ENCODE peak calls at places on chromosomes 4 and X, in seven cellular contexts. F, X, U, C, M, G and N are unnamed samples.

GRCh38 chr4:158496030-158496741 is 25.5 kb upstream of the RXFP1 start:
- DNase-seq in M (peak; percentile 43), G (no peak), U (peak; percentile 53), C (peak; percentile 85), X (peak; percentile 35), F (no peak), N (peak; percentile 15)

GRCh38 chr4:126991965-126992364 is 640.8 kb upstream of the INTU start:
- DNase-seq in C (no peak), F (no peak), U (no peak), G (no peak), X (no peak), M (no peak), N (no peak)

GRCh38 chr4:146165840-146166239 is 9.7 kb upstream of the LSM6 start:
- DNase-seq in U (no peak), G (no peak), X (no peak), C (no peak), F (no peak), M (no peak), N (no peak)

GRCh38 chrX:55074851-55075467 is at the start of gene PAGE2B:
- DNase-seq in G (no peak), C (no peak), F (no peak), X (no peak), U (no peak), M (no peak), N (no peak)

GRCh38 chr4:19776021-19776459 is 475.7 kb upstream of the SLIT2 start:
- DNase-seq in G (peak; percentile 89), X (peak; percentile 34), U (no peak), C (no peak), M (no peak), F (no peak), N (no peak)

GRCh38 chrX:120514236-120514635 is 45.1 kb upstream of the LAMP2 start:
- DNase-seq in M (no peak), G (no peak), U (no peak), C (peak; percentile 46), F (no peak), X (no peak), N (no peak)

GRCh38 chrX:46382595-46382994 is 162.6 kb downstream of the ZNF674 start:
- DNase-seq in U (no peak), F (no peak), C (no peak), G (no peak), M (no peak), X (no peak), N (no peak)

GRCh38 chr4:45007499-45007898 is 281.1 kb upstream of the GNPDA2 start:
- DNase-seq in X (no peak), U (no peak), G (no peak), C (no peak), F (no peak), M (no peak), N (peak; percentile 18)

GRCh38 chr4:54542540-54543041 is 115.2 kb upstream of the KIT start:
- DNase-seq in X (no peak), M (no peak), F (no peak), C (no peak), G (no peak), U (no peak), N (no peak)

GRCh38 chr4:185257086-185257485 is 47.7 kb downstream of the SNX25 start:
- DNase-seq in F (no peak), X (no peak), C (no peak), M (no peak), U (no peak), G (no peak), N (no peak)

GRCh38 chr4:173794662-173795061 is 264.6 kb upstream of the HAND2 start:
- DNase-seq in F (no peak), M (no peak), U (no peak), G (no peak), C (no peak), X (no peak), N (no peak)

GRCh38 chr4:53706422-53707032 is 115.2 kb upstream of the LNX1 start:
- DNase-seq in U (no peak), G (no peak), C (peak; percentile 88), X (no peak), F (no peak), M (no peak), N (no peak)

GRCh38 chrX:51496501-51497291 is at the start of gene NUDT11:
- DNase-seq in C (no peak), F (peak; percentile 51), G (no peak), M (peak; percentile 46), U (peak; percentile 87), X (peak; percentile 32), N (peak; percentile 87)

GRCh38 chrX:118420462-118420861 is 74.6 kb downstream of the WDR44 start:
- DNase-seq in U (no peak), X (no peak), M (no peak), F (no peak), G (no peak), C (no peak), N (no peak)

GRCh38 chrX:7147978-7148824 is at the start of gene PUDP:
- DNase-seq in M (peak; percentile 92), C (peak; percentile 97), G (no peak), F (peak; percentile 86), X (peak; percentile 87), U (peak; percentile 88), N (peak; percentile 97)

GRCh38 chrX:34942496-34942895 is at the start of gene FAM47B:
- DNase-seq in F (no peak), X (no peak), C (no peak), G (no peak), U (no peak), M (no peak), N (peak; percentile 19)

GRCh38 chr4:81449018-81449417 is 22.7 kb downstream of the RASGEF1B start:
- DNase-seq in C (no peak), X (no peak), G (no peak), F (no peak), M (no peak), U (no peak), N (no peak)
- H3K4me3 ChIP-seq in C (no peak overlapping the region), X (no peak overlapping the region), G (no peak overlapping the region), F (no peak overlapping the region), M (no peak overlapping the region), U (no peak overlapping the region), N (no peak overlapping the region)

GRCh38 chr4:10104211-10104990 is 12.2 kb downstream of the WDR1 start:
- DNase-seq in C (no peak), M (no peak), G (no peak), F (no peak), X (no peak), U (no peak), N (no peak)
- H3K4me1 ChIP-seq in C (no peaks in the 10 kb centered on the region), M (peaks cover 69% of the 10 kb centered on the region), G (peaks cover 34% of the 10 kb centered on the region), F (peaks cover 78% of the 10 kb centered on the region), X (peaks cover 51% of the 10 kb centered on the region), U (no peaks in the 10 kb centered on the region), N (peaks cover 53% of the 10 kb centered on the region)

DNA sequence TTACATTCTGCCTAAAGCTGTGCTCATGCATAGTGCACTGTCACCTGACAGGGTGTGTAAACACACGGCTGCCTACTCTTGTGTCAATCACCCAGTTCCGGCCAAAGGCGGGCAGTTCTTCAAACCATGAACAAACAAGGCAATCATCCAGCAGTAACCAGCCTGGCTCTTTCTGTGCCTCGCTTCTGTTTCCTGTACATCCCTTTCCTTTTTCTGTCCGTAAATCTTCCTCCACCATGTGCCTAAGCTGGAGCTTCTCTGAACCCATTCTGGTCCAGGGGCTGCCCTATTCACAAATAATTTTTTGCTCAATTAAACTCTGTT is 60.8 kb upstream of the CBR4 start:
- DNase-seq in F (no peak), C (no peak), U (no peak), M (peak; percentile 64), G (peak; percentile 35), X (peak; percentile 42), N (no peak)
- H3K4me3 ChIP-seq in F (no peak overlapping the region), C (no peak overlapping the region), U (no peak overlapping the region), M (no peak overlapping the region), G (no peak overlapping the region), X (no peak overlapping the region), N (no peak overlapping the region)

DNA sequence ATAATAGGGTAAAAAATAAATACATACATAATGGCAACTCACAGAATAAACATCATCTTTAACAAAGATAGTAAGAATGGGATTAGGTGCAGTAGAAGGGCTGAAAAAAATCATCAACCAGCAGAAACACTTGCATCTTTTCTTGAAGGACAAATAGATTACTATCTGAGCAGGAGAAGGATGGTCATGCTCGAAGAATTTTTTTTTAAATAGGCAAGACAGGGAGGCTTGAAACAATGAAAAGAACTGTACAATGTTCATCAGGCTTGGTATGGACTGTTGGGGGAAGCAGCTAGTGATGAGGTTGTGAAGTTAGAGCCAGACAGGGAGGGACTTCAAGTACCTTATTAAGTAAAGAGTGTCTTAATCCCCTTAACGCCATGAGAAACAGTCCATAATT is 167.4 kb upstream of the LDB2 start:
- DNase-seq in F (no peak), X (no peak), M (no peak), C (no peak), G (no peak), U (no peak), N (no peak)
- H3K4me1 ChIP-seq in F (no peaks in the 10 kb centered on the region), X (peaks cover 2% of the 10 kb centered on the region), M (no peaks in the 10 kb centered on the region), C (no peaks in the 10 kb centered on the region), G (no peaks in the 10 kb centered on the region), U (no peaks in the 10 kb centered on the region), N (no peaks in the 10 kb centered on the region)

GRCh38 chr4:112885897-112886296 is 163.6 kb upstream of the ANK2 start:
- DNase-seq in X (no peak), U (no peak), C (no peak), M (no peak), G (no peak), F (no peak), N (no peak)

GRCh38 chr4:112876316-112876715 is 173.1 kb upstream of the ANK2 start:
- DNase-seq in X (no peak), U (no peak), G (no peak), C (no peak), M (no peak), F (no peak), N (no peak)

GRCh38 chr4:112881842-112882241 is 167.6 kb upstream of the ANK2 start:
- DNase-seq in C (no peak), U (no peak), F (no peak), M (no peak), X (no peak), G (no peak), N (no peak)

GRCh38 chr4:112882286-112882685 is 167.2 kb upstream of the ANK2 start:
- DNase-seq in X (no peak), F (no peak), M (no peak), G (no peak), C (no peak), U (no peak), N (no peak)
- H3K4me3 ChIP-seq in X (no peak overlapping the region), F (no peak overlapping the region), M (no peak overlapping the region), G (no peak overlapping the region), C (no peak overlapping the region), U (no peak overlapping the region), N (peak overlapping the region; percentile 36)

DNA sequence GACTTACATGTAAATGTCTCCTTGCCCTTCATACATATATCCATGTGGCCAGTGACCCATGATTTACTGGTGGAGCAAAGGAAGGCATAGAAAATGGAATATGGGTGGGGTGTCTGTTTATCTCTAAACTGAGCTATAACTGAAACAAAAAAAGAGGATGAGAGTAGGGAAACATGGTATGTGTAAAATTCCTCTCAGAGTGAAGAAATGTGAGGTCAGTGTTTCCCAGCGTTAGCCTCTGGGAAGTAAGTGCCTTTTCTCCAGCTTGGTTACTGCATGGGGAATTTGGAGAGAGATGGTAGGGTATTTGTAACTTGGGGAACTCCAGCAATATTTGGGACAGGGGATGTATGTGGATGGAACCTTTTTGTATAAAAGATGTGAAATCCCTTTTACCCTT is 89.4 kb downstream of the AFF1 start:
- DNase-seq in X (no peak), M (no peak), C (no peak), F (no peak), G (no peak), U (no peak), N (no peak)
- H3K4me1 ChIP-seq in X (peaks cover 19% of the 10 kb centered on the region), M (peaks cover 56% of the 10 kb centered on the region), C (peaks cover 13% of the 10 kb centered on the region), F (peaks cover 54% of the 10 kb centered on the region), G (no peaks in the 10 kb centered on the region), U (peaks cover 24% of the 10 kb centered on the region), N (peaks cover 24% of the 10 kb centered on the region)